ENCODE peak calls at places on chromosomes 12 and 14, in four cellular contexts. One of them, this sample, is unnamed. For H3K4me1 and H3K9me3, the result is how much of the 10 kb centered on the place peaks cover.

GRCh38 chr14:63759454-63759853 is 31.6 kb upstream of the SGPP1 start:
- DNase-seq in fibroblast of lung: no peak
- DNase-seq in PC-9: no peak
- DNase-seq in transverse colon: no peak
- DNase-seq in this sample: no peak

GRCh38 chr12:95959107-95959506 is 16.0 kb downstream of the AMDHD1 start:
- DNase-seq in fibroblast of lung: peak
- DNase-seq in PC-9: peak
- DNase-seq in transverse colon: no peak
- DNase-seq in this sample: no peak

GRCh38 chr12:123250471-123251383 is 17.5 kb downstream of the MTRFR start:
- DNase-seq in fibroblast of lung: no peak
- DNase-seq in PC-9: peak
- DNase-seq in transverse colon: peak
- DNase-seq in this sample: peak

GRCh38 chr14:100540141-100540925 is 46.9 kb downstream of the BEGAIN start:
- DNase-seq in fibroblast of lung: no peak
- DNase-seq in PC-9: no peak
- DNase-seq in transverse colon: no peak
- DNase-seq in this sample: peak

GRCh38 chr14:30949651-30950050 is 75.3 kb downstream of the COCH start:
- DNase-seq in fibroblast of lung: no peak
- DNase-seq in PC-9: no peak
- DNase-seq in transverse colon: no peak
- DNase-seq in this sample: no peak

GRCh38 chr12:15131462-15131861 is 89.8 kb downstream of the RERG start:
- DNase-seq in fibroblast of lung: peak
- DNase-seq in PC-9: no peak
- DNase-seq in transverse colon: no peak
- DNase-seq in this sample: no peak

GRCh38 chr12:96617178-96617577 is 127.8 kb downstream of the CFAP54 start:
- DNase-seq in fibroblast of lung: no peak
- DNase-seq in PC-9: no peak
- DNase-seq in transverse colon: no peak
- DNase-seq in this sample: no peak

GRCh38 chr14:60250318-60251035 is 1.5 kb downstream of the PPM1A start:
- DNase-seq in fibroblast of lung: peak
- DNase-seq in PC-9: peak
- DNase-seq in transverse colon: peak
- DNase-seq in this sample: peak

GRCh38 chr12:117680311-117680710 is 288.5 kb downstream of the KSR2 start:
- DNase-seq in fibroblast of lung: no peak
- DNase-seq in PC-9: no peak
- DNase-seq in transverse colon: no peak
- DNase-seq in this sample: no peak

GRCh38 chr12:60227916-60228315 is 632.1 kb downstream of the SLC16A7 start:
- DNase-seq in fibroblast of lung: no peak
- DNase-seq in PC-9: no peak
- DNase-seq in transverse colon: no peak
- DNase-seq in this sample: no peak

GRCh38 chr12:113190761-113191160 is 5.2 kb downstream of the RITA1 start:
- DNase-seq in fibroblast of lung: peak
- DNase-seq in PC-9: no peak
- DNase-seq in transverse colon: no peak
- DNase-seq in this sample: peak

GRCh38 chr14:56241441-56241840 is 123.2 kb downstream of the PELI2 start:
- DNase-seq in fibroblast of lung: peak
- DNase-seq in PC-9: no peak
- DNase-seq in transverse colon: no peak
- DNase-seq in this sample: no peak

GRCh38 chr12:9798008-9798619 is 29.2 kb upstream of the KLRF1 start:
- DNase-seq in fibroblast of lung: peak
- DNase-seq in PC-9: peak
- DNase-seq in transverse colon: peak
- DNase-seq in this sample: no peak

GRCh38 chr12:54173066-54173726 is 15.6 kb downstream of the SMUG1 start:
- DNase-seq in fibroblast of lung: peak
- DNase-seq in PC-9: no peak
- DNase-seq in transverse colon: peak
- DNase-seq in this sample: peak

GRCh38 chr12:27652174-27652763 is 44.0 kb upstream of the REP15 start:
- DNase-seq in fibroblast of lung: peak
- DNase-seq in PC-9: peak
- DNase-seq in transverse colon: peak
- DNase-seq in this sample: peak

GRCh38 chr12:19946549-19946948 is 421.8 kb upstream of the PDE3A start:
- DNase-seq in fibroblast of lung: peak
- DNase-seq in PC-9: no peak
- DNase-seq in transverse colon: no peak
- DNase-seq in this sample: peak

GRCh38 chr12:54650884-54651283 is 2.7 kb upstream of the DCD start:
- DNase-seq in fibroblast of lung: no peak
- DNase-seq in PC-9: no peak
- DNase-seq in transverse colon: no peak
- DNase-seq in this sample: no peak

GRCh38 chr14:61525293-61526011 is 169.9 kb upstream of the HIF1A start:
- DNase-seq in fibroblast of lung: peak
- DNase-seq in PC-9: peak
- DNase-seq in transverse colon: peak
- DNase-seq in this sample: peak

GRCh38 chr12:7907009-7907408 is 29.0 kb downstream of the SLC2A3 start:
- DNase-seq in fibroblast of lung: peak
- DNase-seq in PC-9: peak
- DNase-seq in transverse colon: peak
- DNase-seq in this sample: peak

GRCh38 chr14:89650077-89650978 is 233.3 kb upstream of the FOXN3 start:
- DNase-seq in fibroblast of lung: peak
- DNase-seq in PC-9: no peak
- DNase-seq in transverse colon: no peak
- DNase-seq in this sample: no peak

GRCh38 chr12:118326971-118327370 is 45.7 kb downstream of the TAOK3 start:
- DNase-seq in fibroblast of lung: peak
- DNase-seq in PC-9: no peak
- DNase-seq in transverse colon: no peak
- DNase-seq in this sample: no peak

GRCh38 chr12:7905071-7905470 is 30.9 kb downstream of the SLC2A3 start:
- DNase-seq in fibroblast of lung: peak
- DNase-seq in PC-9: peak
- DNase-seq in transverse colon: no peak
- DNase-seq in this sample: no peak

GRCh38 chr12:76220980-76221379 is 127.2 kb downstream of the BBS10 start:
- DNase-seq in fibroblast of lung: no peak
- DNase-seq in PC-9: no peak
- DNase-seq in transverse colon: no peak
- DNase-seq in this sample: no peak

GRCh38 chr12:53577941-53578352 is 48.2 kb downstream of the ATF7 start:
- DNase-seq in fibroblast of lung: no peak
- DNase-seq in PC-9: no peak
- DNase-seq in transverse colon: no peak
- DNase-seq in this sample: no peak

GRCh38 chr12:1608783-1609119 is 14.4 kb upstream of the FBXL14 start:
- DNase-seq in fibroblast of lung: no peak
- DNase-seq in PC-9: no peak
- DNase-seq in transverse colon: no peak
- DNase-seq in this sample: no peak

GRCh38 chr14:51521764-51522163 is 129.9 kb upstream of the FRMD6 start:
- DNase-seq in fibroblast of lung: peak
- DNase-seq in PC-9: no peak
- DNase-seq in transverse colon: no peak
- DNase-seq in this sample: no peak

GRCh38 chr14:39173198-39173597 is 1.9 kb upstream of the PNN start:
- DNase-seq in fibroblast of lung: no peak
- DNase-seq in PC-9: no peak
- DNase-seq in transverse colon: no peak
- DNase-seq in this sample: no peak

GRCh38 chr12:2294651-2295475 is 242.1 kb downstream of the CACNA1C start:
- DNase-seq in fibroblast of lung: peak
- DNase-seq in PC-9: no peak
- DNase-seq in transverse colon: peak
- DNase-seq in this sample: no peak

GRCh38 chr14:97218713-97219355 is 421.7 kb downstream of the VRK1 start:
- DNase-seq in fibroblast of lung: no peak
- DNase-seq in PC-9: no peak
- DNase-seq in transverse colon: no peak
- DNase-seq in this sample: no peak

GRCh38 chr12:78878447-78878846 is 13.9 kb downstream of the SYT1 start:
- DNase-seq in fibroblast of lung: no peak
- DNase-seq in PC-9: no peak
- DNase-seq in transverse colon: no peak
- DNase-seq in this sample: no peak

GRCh38 chr12:9244894-9245293 is 36.7 kb upstream of the PZP start:
- DNase-seq in fibroblast of lung: no peak
- DNase-seq in PC-9: no peak
- DNase-seq in transverse colon: no peak
- DNase-seq in this sample: no peak

GRCh38 chr14:75430106-75430505 is 2.3 kb downstream of the JDP2 start:
- DNase-seq in fibroblast of lung: peak
- DNase-seq in PC-9: no peak
- DNase-seq in transverse colon: no peak
- DNase-seq in this sample: no peak
- H3K4me3 ChIP-seq in fibroblast of lung: peak
- H3K4me3 ChIP-seq in PC-9: peak
- H3K4me3 ChIP-seq in transverse colon: no peak
- H3K4me3 ChIP-seq in this sample: no peak

GRCh38 chr14:74934476-74935339 is 11.6 kb upstream of the RPS6KL1 start:
- DNase-seq in fibroblast of lung: peak
- DNase-seq in PC-9: no peak
- DNase-seq in transverse colon: no peak
- DNase-seq in this sample: no peak

GRCh38 chr14:74937171-74937570 is 14.1 kb upstream of the RPS6KL1 start:
- DNase-seq in fibroblast of lung: no peak
- DNase-seq in PC-9: no peak
- DNase-seq in transverse colon: no peak
- DNase-seq in this sample: no peak

GRCh38 chr14:74933925-74934435 is 10.9 kb upstream of the RPS6KL1 start:
- DNase-seq in fibroblast of lung: peak
- DNase-seq in PC-9: no peak
- DNase-seq in transverse colon: no peak
- DNase-seq in this sample: no peak

GRCh38 chr14:74935340-74935640 is 12.2 kb upstream of the RPS6KL1 start:
- DNase-seq in fibroblast of lung: no peak
- DNase-seq in PC-9: no peak
- DNase-seq in transverse colon: no peak
- DNase-seq in this sample: no peak

DNA sequence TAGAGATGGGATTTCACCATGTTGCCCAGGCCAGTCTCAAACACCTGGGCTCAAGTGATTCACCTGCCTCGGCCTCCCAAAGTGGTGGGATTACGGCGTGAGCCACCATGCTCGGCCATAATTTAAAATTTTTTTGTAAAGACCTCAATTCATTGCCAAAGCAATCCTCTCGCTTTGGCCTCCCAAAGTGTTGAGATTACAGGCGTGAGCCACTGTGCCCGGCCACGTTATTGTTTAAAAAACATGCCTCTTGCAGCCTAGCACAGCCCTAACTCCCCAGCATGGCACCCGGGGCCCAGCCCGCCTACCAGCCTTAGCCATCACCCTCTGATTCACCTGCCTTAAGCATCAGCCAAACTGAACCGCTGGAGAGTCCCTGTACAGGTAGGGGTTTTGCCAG is 13.1 kb upstream of the RPS6KL1 start:
- DNase-seq in fibroblast of lung: no peak
- DNase-seq in PC-9: no peak
- DNase-seq in transverse colon: no peak
- DNase-seq in this sample: no peak
- H3K4me1 ChIP-seq in fibroblast of lung: under half
- H3K4me1 ChIP-seq in PC-9: under half
- H3K4me1 ChIP-seq in transverse colon: under half
- H3K4me1 ChIP-seq in this sample: under half

DNA sequence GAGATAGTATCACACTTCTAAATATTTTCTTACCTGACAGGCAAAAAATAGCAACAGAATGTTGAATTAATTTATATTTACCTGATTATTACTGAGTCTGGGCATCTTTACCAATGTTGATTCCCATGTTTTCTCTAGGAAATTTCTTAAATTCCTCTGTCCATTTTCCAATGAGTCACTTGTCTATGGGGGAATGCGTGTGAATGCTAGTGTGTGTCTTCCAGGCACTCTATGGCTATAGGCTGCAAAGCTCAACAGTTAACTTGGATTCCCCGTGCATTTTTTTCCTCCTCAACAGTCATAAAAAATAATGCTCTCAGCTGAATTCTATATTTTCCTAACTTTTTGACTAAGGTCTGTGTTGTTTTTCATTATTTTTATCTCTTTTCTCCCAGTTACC is 1385.8 kb upstream of the FLRT2 start:
- DNase-seq in fibroblast of lung: no peak
- DNase-seq in PC-9: no peak
- DNase-seq in transverse colon: no peak
- DNase-seq in this sample: no peak
- H3K9me3 ChIP-seq in fibroblast of lung: under half
- H3K9me3 ChIP-seq in PC-9: under half
- H3K9me3 ChIP-seq in transverse colon: under half
- H3K9me3 ChIP-seq in this sample: under half

DNA sequence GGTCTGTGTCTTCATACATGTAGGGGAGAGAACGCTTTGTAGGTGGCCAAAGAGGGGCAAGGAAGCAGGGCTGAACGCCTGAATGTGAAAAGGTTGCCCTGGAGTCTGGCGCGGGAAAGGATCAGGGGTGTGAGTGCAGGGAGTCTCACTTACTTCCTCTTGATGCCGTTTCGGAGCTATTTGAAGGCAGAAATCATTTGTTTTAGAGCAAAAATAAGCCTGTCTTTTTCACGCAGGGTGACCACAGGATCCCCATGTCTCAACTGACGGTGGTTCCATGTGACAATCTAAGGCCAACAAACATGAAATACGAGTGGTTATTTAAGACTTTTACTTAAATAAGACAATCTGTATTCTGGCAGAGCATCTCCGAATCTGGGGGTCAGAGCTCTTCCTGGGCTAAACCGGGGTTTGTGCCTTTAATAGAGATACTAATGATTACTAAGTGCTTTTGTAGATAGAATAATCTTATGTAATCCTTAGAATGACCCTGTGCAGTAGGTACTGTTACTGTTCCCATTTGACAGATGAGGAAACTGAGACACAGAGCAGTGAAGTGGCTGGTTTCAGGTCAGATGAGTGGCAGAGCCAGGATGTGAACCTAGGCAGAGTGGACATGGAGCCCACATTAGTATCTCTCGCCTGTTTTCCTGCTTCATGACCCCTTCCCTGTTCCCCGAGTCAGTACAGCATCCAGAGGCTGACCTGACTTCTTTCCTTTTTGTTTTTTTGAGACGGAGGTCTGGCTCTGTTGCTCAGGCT is 1.9 kb downstream of the BRI3BP start:
- DNase-seq in fibroblast of lung: no peak
- DNase-seq in PC-9: no peak
- DNase-seq in transverse colon: peak
- DNase-seq in this sample: no peak
- H3K4me3 ChIP-seq in fibroblast of lung: peak
- H3K4me3 ChIP-seq in PC-9: peak
- H3K4me3 ChIP-seq in transverse colon: peak
- H3K4me3 ChIP-seq in this sample: peak

GRCh38 chr12:121582583-121583333 is 1.9 kb upstream of the KDM2B start:
- DNase-seq in fibroblast of lung: no peak
- DNase-seq in PC-9: peak
- DNase-seq in transverse colon: no peak
- DNase-seq in this sample: no peak
- H3K4me1 ChIP-seq in fibroblast of lung: under half
- H3K4me1 ChIP-seq in PC-9: under half
- H3K4me1 ChIP-seq in transverse colon: under half
- H3K4me1 ChIP-seq in this sample: under half

GRCh38 chr12:29625359-29625953 is 128.0 kb upstream of the OVCH1 start:
- DNase-seq in fibroblast of lung: peak
- DNase-seq in PC-9: no peak
- DNase-seq in transverse colon: no peak
- DNase-seq in this sample: no peak
- H3K9me3 ChIP-seq in fibroblast of lung: under half
- H3K9me3 ChIP-seq in PC-9: under half
- H3K9me3 ChIP-seq in transverse colon: under half
- H3K9me3 ChIP-seq in this sample: under half